ENCODE peak calls at places on chromosome 19, in four cellular contexts. S, V, I and M are unnamed samples.
A peak's percentile ranks its signal among the peaks of the same experiment; 100 is the strongest.

GRCh38 chr19:54551293-54551692 is 22.3 kb upstream of the LILRA2 start:
- DNase-seq in S (no peak), I (no peak), V (no peak), M (no peak)

GRCh38 chr19:39128511-39129079 is 3.0 kb downstream of the PAK4 start:
- DNase-seq in S (no peak), V (no peak), I (no peak), M (no peak)

GRCh38 chr19:5627395-5627904 is 4.6 kb downstream of the SAFB start:
- DNase-seq in V (no peak), I (no peak), S (peak; percentile 35), M (no peak)

GRCh38 chr19:28224441-28224840 is 988.5 kb downstream of the UQCRFS1 start:
- DNase-seq in I (no peak), S (no peak), V (no peak), M (no peak)

GRCh38 chr19:39409886-39410619 is 2.4 kb upstream of the PLEKHG2 start:
- DNase-seq in I (no peak), S (peak; percentile 49), V (no peak), M (no peak)

GRCh38 chr19:45769054-45769782 is at the start of gene SIX5:
- DNase-seq in I (peak; percentile 88), V (peak; percentile 37), S (peak; percentile 90), M (peak; percentile 69)

GRCh38 chr19:55437410-55437809 is 5.7 kb downstream of the SHISA7 start:
- DNase-seq in I (peak; percentile 41), V (no peak), S (no peak), M (no peak)

GRCh38 chr19:35349614-35350521 is 2.2 kb downstream of the FFAR1 start:
- DNase-seq in V (no peak), I (no peak), S (no peak), M (no peak)

GRCh38 chr19:38599722-38600121 is 18.0 kb downstream of the MAP4K1 start:
- DNase-seq in I (no peak), V (no peak), S (no peak), M (no peak)

GRCh38 chr19:29858000-29858596 is 46.3 kb downstream of the CCNE1 start:
- DNase-seq in V (no peak), I (no peak), S (peak; percentile 24), M (no peak)

GRCh38 chr19:17605761-17606745 is 50.6 kb downstream of the COLGALT1 start:
- DNase-seq in S (peak; percentile 79), I (peak; percentile 56), V (no peak), M (peak; percentile 59)

GRCh38 chr19:55698256-55698655 is 23.2 kb downstream of the EPN1 start:
- DNase-seq in S (no peak), I (no peak), V (no peak), M (no peak)

GRCh38 chr19:7533925-7534480 is 1.5 kb upstream of the PNPLA6 start:
- DNase-seq in I (peak; percentile 81), V (no peak), S (peak; percentile 77), M (peak; percentile 44)

GRCh38 chr19:1251233-1251502 is 2.8 kb downstream of the MIDN start:
- DNase-seq in I (no peak), S (no peak), V (no peak), M (no peak)

GRCh38 chr19:45350477-45351058 is 10.0 kb downstream of the KLC3 start:
- DNase-seq in S (no peak), V (no peak), I (no peak), M (no peak)

GRCh38 chr19:18939922-18940775 is 868 bp downstream of the HOMER3 start:
- DNase-seq in S (no peak), V (no peak), I (no peak), M (no peak)

GRCh38 chr19:6258812-6259311 is 20.9 kb downstream of the MLLT1 start:
- DNase-seq in I (no peak), V (no peak), S (no peak), M (no peak)

GRCh38 chr19:30255783-30256509 is 116.2 kb upstream of the ZNF536 start:
- DNase-seq in S (no peak), V (no peak), I (no peak), M (no peak)

GRCh38 chr19:4061178-4061682 is 5.5 kb downstream of the ZBTB7A start:
- DNase-seq in V (no peak), S (no peak), I (no peak), M (no peak)

GRCh38 chr19:2043269-2043641 is 7.8 kb downstream of the MKNK2 start:
- DNase-seq in V (no peak), I (no peak), S (no peak), M (no peak)

GRCh38 chr19:29543381-29543780 is 17.6 kb downstream of the VSTM2B start:
- DNase-seq in S (no peak), V (no peak), I (no peak), M (no peak)

GRCh38 chr19:43694553-43694952 is 21.3 kb upstream of the IRGC start:
- DNase-seq in S (no peak), V (no peak), I (no peak), M (no peak)

GRCh38 chr19:16957151-16957662 is 68.4 kb downstream of the F2RL3 start:
- DNase-seq in I (no peak), V (no peak), S (no peak), M (no peak)

GRCh38 chr19:39795001-39795400 is 16.3 kb downstream of the LEUTX start:
- DNase-seq in V (no peak), S (no peak), I (no peak), M (no peak)

GRCh38 chr19:45455707-45456499 is 11.9 kb upstream of the FOSB start:
- DNase-seq in V (no peak), I (peak; percentile 37), S (peak; percentile 62), M (no peak)

GRCh38 chr19:37007587-37008220 is 70.5 kb upstream of the ZNF420 start:
- DNase-seq in V (peak; percentile 77), S (no peak), I (no peak), M (no peak)

GRCh38 chr19:33161201-33161600 is 29.3 kb downstream of the WDR88 start:
- DNase-seq in S (no peak), I (no peak), V (no peak), M (no peak)

GRCh38 chr19:42420055-42420544 is 7.1 kb downstream of the LIPE start:
- DNase-seq in V (no peak), I (no peak), S (peak; percentile 71), M (no peak)

GRCh38 chr19:4866595-4867424 is 657 bp downstream of the PLIN3 start:
- DNase-seq in I (no peak), V (no peak), S (peak; percentile 57), M (no peak)

GRCh38 chr19:7562646-7563393 is 27.3 kb downstream of the PNPLA6 start:
- DNase-seq in I (no peak), S (no peak), V (no peak), M (no peak)

GRCh38 chr19:44803442-44804428 is 5.2 kb upstream of the BCAM start:
- DNase-seq in V (no peak), I (no peak), S (no peak), M (no peak)

GRCh38 chr19:45789035-45789786 is 3.4 kb downstream of the DMWD start:
- DNase-seq in S (no peak), I (no peak), V (no peak), M (no peak)

GRCh38 chr19:18762125-18763023 is 28.7 kb downstream of the COMP start:
- DNase-seq in V (peak; percentile 67), I (peak; percentile 49), S (no peak), M (no peak)

GRCh38 chr19:53553865-53554791 is 16.2 kb downstream of the ZNF331 start:
- DNase-seq in V (no peak), S (peak; percentile 92), I (peak; percentile 17), M (no peak)

GRCh38 chr19:4581381-4582111 is 22.1 kb upstream of the SEMA6B start:
- DNase-seq in I (no peak), V (no peak), S (no peak), M (no peak)

GRCh38 chr19:21482863-21483276 is 22.5 kb upstream of the ZNF429 start:
- DNase-seq in I (peak; percentile 1), V (no peak), S (peak; percentile 62), M (no peak)

GRCh38 chr19:17497149-17497798 is 14.2 kb upstream of the PGLS start:
- DNase-seq in S (no peak), V (no peak), I (no peak), M (no peak)